ENCODE peak calls at places on chromosomes 3 and 15, in eight cellular contexts. S, G, V, F, B, E, T and P are unnamed samples.

GRCh38 chr3:62558549-62559112 is 185.3 kb upstream of the FEZF2 start:
- DNase-seq in V (no peak), T (peak), S (no peak), B (peak), E (no peak), G (no peak), F (peak), P (no peak)

GRCh38 chr3:42545284-42545900 is 36.4 kb downstream of the SEC22C start:
- DNase-seq in F (no peak), B (no peak), S (no peak), T (no peak), E (no peak), G (no peak), V (no peak), P (no peak)

GRCh38 chr3:119195911-119196310 is 22.5 kb downstream of the UPK1B start:
- DNase-seq in T (peak), V (no peak), F (peak), B (no peak), G (no peak), S (no peak), E (no peak), P (no peak)

GRCh38 chr3:184531580-184532290 is 29.9 kb upstream of the EPHB3 start:
- DNase-seq in T (no peak), F (peak), S (no peak), G (no peak), B (no peak), V (no peak), E (no peak), P (no peak)

GRCh38 chr15:43516801-43517353 is 531 bp upstream of the MAP1A start:
- DNase-seq in S (no peak), T (no peak), B (no peak), E (peak), F (peak), G (no peak), V (no peak), P (no peak)

GRCh38 chr3:64895095-64895494 is 207.3 kb upstream of the ADAMTS9 start:
- DNase-seq in E (no peak), B (no peak), F (no peak), G (no peak), T (no peak), V (no peak), S (no peak), P (no peak)

GRCh38 chr15:39188930-39189329 is 391.9 kb upstream of the THBS1 start:
- DNase-seq in B (no peak), S (no peak), G (no peak), V (no peak), T (peak), F (peak), E (peak), P (no peak)

GRCh38 chr3:47293822-47294221 is 11.1 kb downstream of the KLHL18 start:
- DNase-seq in T (no peak), V (no peak), S (no peak), F (no peak), B (no peak), G (no peak), E (no peak), P (no peak)

GRCh38 chr3:17233398-17233800 is 348.6 kb downstream of the PLCL2 start:
- DNase-seq in T (peak), G (peak), V (no peak), E (peak), S (no peak), B (peak), F (peak), P (peak)

GRCh38 chr3:142275856-142276255 is 50.5 kb upstream of the GK5 start:
- DNase-seq in B (no peak), G (no peak), S (no peak), F (peak), T (peak), V (no peak), E (peak), P (no peak)

GRCh38 chr15:85499498-85499897 is 119.1 kb downstream of the AKAP13 start:
- DNase-seq in T (no peak), G (no peak), E (no peak), V (no peak), S (no peak), B (no peak), F (no peak), P (no peak)

GRCh38 chr3:194269610-194270145 is 81.5 kb downstream of the CPN2 start:
- DNase-seq in F (peak), G (no peak), S (no peak), T (no peak), B (no peak), E (peak), V (peak), P (no peak)

GRCh38 chr3:150528359-150528797 is 17.9 kb downstream of the SERP1 start:
- DNase-seq in V (no peak), F (peak), T (peak), S (no peak), B (peak), E (no peak), G (no peak), P (no peak)

GRCh38 chr3:72265661-72266370 is 480.9 kb upstream of the PROK2 start:
- DNase-seq in B (no peak), V (no peak), T (no peak), F (no peak), S (no peak), E (no peak), G (no peak), P (no peak)

GRCh38 chr3:104629038-104629437 is 737.7 kb upstream of the ALCAM start:
- DNase-seq in E (peak), S (no peak), T (peak), B (no peak), F (peak), V (no peak), G (no peak), P (no peak)

GRCh38 chr3:126338796-126339241 is 18.4 kb downstream of the KLF15 start:
- DNase-seq in V (no peak), G (no peak), F (no peak), B (no peak), T (no peak), E (no peak), S (no peak), P (no peak)

GRCh38 chr3:126104742-126105605 is 21.1 kb upstream of the SLC41A3 start:
- DNase-seq in G (no peak), S (no peak), V (no peak), F (no peak), T (no peak), E (no peak), B (no peak), P (no peak)

GRCh38 chr15:59290311-59291213 is 82.1 kb downstream of the MYO1E start:
- DNase-seq in V (no peak), T (no peak), E (no peak), B (no peak), S (no peak), G (no peak), F (no peak), P (no peak)

GRCh38 chr15:80978685-80979084 is 10.9 kb downstream of the MESD start:
- DNase-seq in E (no peak), B (no peak), V (no peak), T (peak), G (no peak), F (no peak), S (no peak), P (no peak)

GRCh38 chr15:86115138-86115801 is 35.6 kb downstream of the AGBL1 start:
- DNase-seq in B (peak), G (no peak), T (peak), S (no peak), F (no peak), V (no peak), E (no peak), P (no peak)

GRCh38 chr3:43766672-43767465 is 76.1 kb downstream of the ABHD5 start:
- DNase-seq in E (peak), T (peak), G (no peak), V (no peak), F (peak), S (no peak), B (no peak), P (no peak)

GRCh38 chr3:157388976-157389375 is 47.7 kb upstream of the PTX3 start:
- DNase-seq in F (peak), V (no peak), G (no peak), T (peak), S (no peak), E (no peak), B (no peak), P (no peak)

GRCh38 chr3:196471551-196471950 is 32.0 kb downstream of the RNF168 start:
- DNase-seq in V (no peak), B (no peak), F (no peak), E (no peak), T (no peak), S (no peak), G (no peak), P (no peak)

GRCh38 chr3:187017511-187018230 is 87.3 kb downstream of the ST6GAL1 start:
- DNase-seq in B (no peak), G (no peak), F (peak), S (no peak), T (no peak), E (no peak), V (no peak), P (no peak)

GRCh38 chr3:130918328-130918727 is 24.4 kb downstream of the ATP2C1 start:
- DNase-seq in V (no peak), F (no peak), E (no peak), B (no peak), T (no peak), S (no peak), G (no peak), P (no peak)

GRCh38 chr3:24060055-24060454 is 115.0 kb downstream of the NR1D2 start:
- DNase-seq in E (no peak), V (no peak), T (peak), B (no peak), F (peak), G (no peak), S (no peak), P (no peak)